ENCODE peak calls at places on chromosomes 2 and 18, in seven cellular contexts. J, V, W, O, Q, X and S are unnamed samples.
A peak's percentile ranks its signal among the peaks of the same experiment; 100 is the strongest.

GRCh38 chr2:144402282-144402681 is 117.6 kb downstream of the ZEB2 start:
- DNase-seq in V (no peak), X (peak; percentile 63), Q (no peak), J (no peak), W (no peak), O (no peak), S (no peak)

GRCh38 chr2:241217320-241218031 is 29.0 kb downstream of the ANO7 start:
- DNase-seq in J (peak; percentile 72), W (peak; percentile 74), X (peak; percentile 88), Q (no peak), V (peak; percentile 79), O (peak; percentile 68), S (peak; percentile 99)

GRCh38 chr2:24315669-24316068 is 44.7 kb downstream of the ITSN2 start:
- DNase-seq in O (no peak), V (no peak), W (no peak), J (no peak), X (no peak), Q (no peak), S (no peak)

GRCh38 chr2:240196716-240197438 is 56.4 kb upstream of the OTOS start:
- DNase-seq in V (peak; percentile 51), J (peak; percentile 20), Q (no peak), W (no peak), X (peak; percentile 45), O (no peak), S (peak; percentile 6)

GRCh38 chr2:211247751-211248150 is 691.4 kb downstream of the CPS1 start:
- DNase-seq in X (no peak), W (no peak), Q (no peak), J (no peak), O (no peak), V (no peak), S (no peak)

GRCh38 chr2:215948051-215948450 is 65.3 kb downstream of the MREG start:
- DNase-seq in X (no peak), Q (no peak), O (no peak), W (no peak), V (no peak), J (no peak), S (no peak)

GRCh38 chr2:64338910-64339500 is 115.0 kb upstream of the LGALSL start:
- DNase-seq in V (no peak), O (no peak), X (no peak), J (no peak), Q (no peak), W (no peak), S (no peak)

GRCh38 chr2:39154944-39155343 is 34.1 kb upstream of the SOS1 start:
- DNase-seq in X (no peak), W (no peak), Q (no peak), J (no peak), V (no peak), O (no peak), S (peak; percentile 28)

GRCh38 chr2:151827564-151828142 is 568 bp downstream of the ARL5A start:
- DNase-seq in V (peak; percentile 65), O (peak; percentile 24), X (no peak), J (no peak), W (no peak), Q (no peak), S (peak; percentile 25)

GRCh38 chr2:80238692-80239469 is 65.7 kb downstream of the LRRTM1 start:
- DNase-seq in W (no peak), X (no peak), J (peak; percentile 41), V (no peak), Q (peak; percentile 7), O (peak; percentile 58), S (peak; percentile 15)

GRCh38 chr2:26849056-26850001 is 1.4 kb downstream of the DPYSL5 start:
- DNase-seq in J (no peak), Q (no peak), W (peak; percentile 13), X (no peak), O (no peak), V (no peak), S (peak; percentile 90)

GRCh38 chr2:26848336-26849055 is 564 bp downstream of the DPYSL5 start:
- DNase-seq in Q (no peak), O (no peak), J (no peak), X (peak; percentile 67), V (no peak), W (peak; percentile 18), S (peak; percentile 83)

GRCh38 chr2:26846334-26846863 is 1.5 kb upstream of the DPYSL5 start:
- DNase-seq in X (peak; percentile 82), O (peak; percentile 57), Q (peak; percentile 64), W (peak; percentile 68), J (peak; percentile 67), V (peak; percentile 72), S (peak; percentile 88)

GRCh38 chr2:26846881-26847662 is 860 bp upstream of the DPYSL5 start:
- DNase-seq in Q (no peak), J (no peak), O (no peak), W (no peak), V (no peak), X (no peak), S (no peak)

DNA sequence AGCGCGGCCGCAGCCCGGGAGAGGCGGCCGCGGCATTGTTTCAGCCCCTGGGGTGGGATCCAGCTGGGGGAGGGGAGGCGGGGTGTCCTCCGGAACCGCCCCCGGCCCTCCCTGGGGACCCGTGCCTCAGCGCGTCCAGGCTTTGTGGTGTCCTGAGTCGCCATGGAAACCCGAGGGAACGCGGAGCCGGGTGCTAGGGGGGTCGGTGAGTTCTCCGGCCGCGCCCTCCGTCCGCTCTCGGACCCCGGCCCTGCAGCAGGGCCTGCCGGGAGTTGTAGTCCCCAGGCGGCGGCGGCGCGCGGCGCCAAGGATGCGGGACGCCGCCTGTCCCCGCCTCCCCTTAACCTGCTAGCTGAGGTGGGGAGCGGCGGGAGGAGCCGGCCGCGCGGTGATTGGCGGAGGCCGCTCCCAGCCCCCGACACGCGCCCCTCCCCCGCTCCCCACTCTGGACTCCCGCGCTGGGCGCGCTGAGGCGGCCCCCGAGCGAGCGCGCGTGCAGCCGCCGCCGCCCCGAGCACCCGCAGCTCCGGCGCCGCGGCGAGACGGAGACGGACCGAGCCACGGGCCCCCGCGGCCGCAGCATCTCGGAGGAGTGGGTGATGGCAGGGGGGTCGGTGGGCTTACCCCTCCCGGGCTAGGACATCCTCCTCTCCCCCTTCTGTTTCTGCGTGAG is at the start of gene DPYSL5:
- DNase-seq in J (no peak), W (no peak), Q (peak; percentile 10), O (no peak), V (no peak), X (no peak), S (peak; percentile 98)
- H3K27me3 ChIP-seq in J (peaks cover 100% of the 10 kb centered on the region), W (peaks cover 67% of the 10 kb centered on the region), Q (no peaks in the 10 kb centered on the region), O (peaks cover 98% of the 10 kb centered on the region), V (peaks cover 7% of the 10 kb centered on the region), X (peaks cover 81% of the 10 kb centered on the region), S (peaks cover 72% of the 10 kb centered on the region)

DNA sequence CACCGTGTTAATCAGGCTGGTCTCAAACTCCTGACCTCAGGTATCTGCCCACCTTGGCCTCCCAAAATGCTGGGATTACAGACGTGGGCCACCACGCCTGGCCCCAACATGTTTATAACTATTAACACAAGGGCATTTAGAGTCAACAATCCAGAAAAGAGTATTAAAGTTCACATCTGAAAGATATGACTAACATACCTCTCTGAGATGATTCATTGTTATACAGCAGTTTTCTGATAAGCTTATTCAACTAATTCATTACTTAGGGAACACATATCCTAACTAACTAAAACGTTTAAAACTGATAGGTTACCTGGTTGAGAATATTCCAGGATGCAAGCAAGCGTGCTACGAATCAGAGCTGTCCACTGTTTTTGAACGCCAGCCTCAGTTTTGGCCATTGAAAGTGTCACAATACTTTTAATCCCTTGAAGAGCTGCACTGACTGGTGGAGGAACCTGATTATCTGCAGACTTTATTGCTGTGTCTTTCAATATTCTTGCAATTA is 34.0 kb upstream of the STRN start:
- DNase-seq in V (no peak), Q (no peak), W (no peak), O (no peak), X (no peak), J (no peak), S (no peak)
- H3K36me3 ChIP-seq in V (peaks cover 88% of the 10 kb centered on the region), Q (no peaks in the 10 kb centered on the region), W (peaks cover 92% of the 10 kb centered on the region), O (no peaks in the 10 kb centered on the region), X (peaks cover 96% of the 10 kb centered on the region), J (peaks cover 91% of the 10 kb centered on the region), S (peaks cover 3% of the 10 kb centered on the region)

DNA sequence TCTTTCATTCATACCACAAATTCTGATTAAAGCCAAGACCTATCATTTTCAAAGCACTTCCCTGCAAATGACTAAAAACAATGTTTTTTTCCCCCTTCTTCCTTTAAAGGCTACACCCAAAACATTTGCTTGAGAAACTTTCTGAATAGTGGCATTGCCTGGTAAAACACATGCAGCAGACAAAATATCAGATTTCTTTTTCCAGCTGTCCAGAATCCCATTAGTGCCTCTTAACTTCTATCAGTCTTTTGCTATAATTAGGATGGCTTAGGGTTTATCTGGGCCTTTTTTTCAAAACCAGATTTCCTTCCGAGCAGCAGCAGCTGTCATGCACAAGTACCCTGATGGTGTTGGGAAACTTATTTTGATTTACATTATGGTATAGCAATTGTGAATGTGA is 50.6 kb downstream of the ALPK2 start:
- DNase-seq in Q (no peak), O (no peak), J (no peak), X (no peak), W (no peak), V (no peak), S (no peak)
- H3K4me3 ChIP-seq in Q (no peak overlapping the region), O (no peak overlapping the region), J (no peak overlapping the region), X (no peak overlapping the region), W (peak overlapping the region; percentile 64), V (no peak overlapping the region), S (no peak overlapping the region)

GRCh38 chr2:60837123-60837522 is 44.3 kb upstream of the REL start:
- DNase-seq in O (no peak), Q (no peak), J (no peak), V (no peak), X (no peak), W (no peak), S (no peak)
- H3K27me3 ChIP-seq in O (no peaks in the 10 kb centered on the region), Q (peaks cover 8% of the 10 kb centered on the region), J (peaks cover 6% of the 10 kb centered on the region), V (no peaks in the 10 kb centered on the region), X (no peaks in the 10 kb centered on the region), W (no peaks in the 10 kb centered on the region), S (peaks cover 18% of the 10 kb centered on the region)